ENCODE peak calls at places on chromosomes 2 and 18, in nine cellular contexts. A, I, P, C, Q, L, X, K and Z are unnamed samples.
A peak's percentile ranks its signal among the peaks of the same experiment; 100 is the strongest.

GRCh38 chr2:50098242-50098641 is 933.7 kb downstream of the NRXN1 start:
- DNase-seq in A (no peak), I (no peak), P (no peak), C (no peak), Q (no peak), L (no peak), X (no peak), K (no peak), Z (no peak)

GRCh38 chr2:118403658-118404451 is 315.6 kb downstream of the INSIG2 start:
- DNase-seq in A (no peak), I (no peak), P (no peak), C (no peak), Q (no peak), L (no peak), X (peak; percentile 27), K (no peak), Z (no peak)

GRCh38 chr2:239072786-239073185 is 224.9 kb downstream of the TWIST2 start:
- DNase-seq in A (no peak), I (no peak), P (no peak), C (no peak), Q (no peak), L (no peak), X (no peak), K (no peak), Z (no peak)

GRCh38 chr2:29228276-29228675 is 113.1 kb downstream of the CLIP4 start:
- DNase-seq in A (no peak), I (peak; percentile 57), P (peak; percentile 17), C (no peak), Q (no peak), L (no peak), X (peak; percentile 32), K (no peak), Z (peak; percentile 83)

GRCh38 chr2:156892449-156893335 is 364.8 kb upstream of the GALNT5 start:
- DNase-seq in A (no peak), I (peak; percentile 63), P (peak; percentile 74), C (no peak), Q (peak; percentile 0), L (peak; percentile 72), X (peak; percentile 49), K (no peak), Z (no peak)

GRCh38 chr2:31235504-31235902 is 1.6 kb downstream of the EHD3 start:
- DNase-seq in A (no peak), I (peak; percentile 91), P (peak; percentile 68), C (no peak), Q (no peak), L (peak; percentile 81), X (peak; percentile 93), K (no peak), Z (peak; percentile 60)

GRCh38 chr2:11871421-11871820 is 125.0 kb downstream of the LPIN1 start:
- DNase-seq in A (no peak), I (no peak), P (no peak), C (no peak), Q (no peak), L (no peak), X (no peak), K (no peak), Z (no peak)

GRCh38 chr18:77162580-77162979 is 30.0 kb upstream of the MBP start:
- DNase-seq in A (no peak), I (no peak), P (peak; percentile 50), C (no peak), Q (no peak), L (no peak), X (no peak), K (no peak), Z (peak; percentile 65)

GRCh38 chr2:46097714-46098480 is 199.3 kb upstream of the EPAS1 start:
- DNase-seq in A (no peak), I (peak; percentile 100), P (peak; percentile 92), C (no peak), Q (peak; percentile 18), L (peak; percentile 99), X (peak; percentile 97), K (no peak), Z (peak; percentile 93)

GRCh38 chr2:109054865-109055264 is 65.8 kb upstream of the EDAR start:
- DNase-seq in A (no peak), I (no peak), P (no peak), C (no peak), Q (no peak), L (no peak), X (no peak), K (no peak), Z (no peak)